ENCODE peak calls at places on chromosome 1, in seven cellular contexts. One of them, this sample, is unnamed.

GRCh38 chr1:110390096-110390495 is 730 bp downstream of the SLC16A4 start:
- DNase-seq in astrocyte of the spinal cord: peak
- DNase-seq in M059J: peak
- DNase-seq in CD4-positive, alpha-beta T cell: no peak
- DNase-seq in activated T-cell treated with anti-CD3 and anti-CD28 coated beads, Interleukin-2, amount 50 U/mL, for 72 hours: no peak
- DNase-seq in stimulated activated CD8-positive, alpha-beta memory T cell treated with anti-CD3 and anti-CD28 coated beads, Interleukin-15, amount 100 ng/mL, for 24 hours: no peak
- DNase-seq in OCI-LY7: no peak
- DNase-seq in this sample: no peak

GRCh38 chr1:175000697-175001187 is 995 bp downstream of the CACYBP start:
- DNase-seq in astrocyte of the spinal cord: no peak
- DNase-seq in M059J: peak
- DNase-seq in CD4-positive, alpha-beta T cell: no peak
- DNase-seq in activated T-cell treated with anti-CD3 and anti-CD28 coated beads, Interleukin-2, amount 50 U/mL, for 72 hours: no peak
- DNase-seq in stimulated activated CD8-positive, alpha-beta memory T cell treated with anti-CD3 and anti-CD28 coated beads, Interleukin-15, amount 100 ng/mL, for 24 hours: no peak
- DNase-seq in OCI-LY7: peak
- DNase-seq in this sample: no peak

GRCh38 chr1:9860887-9861286 is 37.1 kb upstream of the CLSTN1 start:
- DNase-seq in astrocyte of the spinal cord: no peak
- DNase-seq in M059J: no peak
- DNase-seq in CD4-positive, alpha-beta T cell: no peak
- DNase-seq in activated T-cell treated with anti-CD3 and anti-CD28 coated beads, Interleukin-2, amount 50 U/mL, for 72 hours: no peak
- DNase-seq in stimulated activated CD8-positive, alpha-beta memory T cell treated with anti-CD3 and anti-CD28 coated beads, Interleukin-15, amount 100 ng/mL, for 24 hours: no peak
- DNase-seq in OCI-LY7: no peak
- DNase-seq in this sample: no peak

GRCh38 chr1:103525114-103525606 is 339 bp upstream of the RNPC3 start:
- DNase-seq in astrocyte of the spinal cord: peak
- DNase-seq in M059J: peak
- DNase-seq in CD4-positive, alpha-beta T cell: no peak
- DNase-seq in activated T-cell treated with anti-CD3 and anti-CD28 coated beads, Interleukin-2, amount 50 U/mL, for 72 hours: no peak
- DNase-seq in stimulated activated CD8-positive, alpha-beta memory T cell treated with anti-CD3 and anti-CD28 coated beads, Interleukin-15, amount 100 ng/mL, for 24 hours: no peak
- DNase-seq in OCI-LY7: peak
- DNase-seq in this sample: no peak

GRCh38 chr1:234733427-234733826 is 123.4 kb upstream of the IRF2BP2 start:
- DNase-seq in astrocyte of the spinal cord: no peak
- DNase-seq in M059J: no peak
- DNase-seq in CD4-positive, alpha-beta T cell: no peak
- DNase-seq in activated T-cell treated with anti-CD3 and anti-CD28 coated beads, Interleukin-2, amount 50 U/mL, for 72 hours: no peak
- DNase-seq in stimulated activated CD8-positive, alpha-beta memory T cell treated with anti-CD3 and anti-CD28 coated beads, Interleukin-15, amount 100 ng/mL, for 24 hours: no peak
- DNase-seq in OCI-LY7: no peak
- DNase-seq in this sample: no peak

GRCh38 chr1:15762546-15762945 is 4.0 kb downstream of the FBLIM1 start:
- DNase-seq in astrocyte of the spinal cord: no peak
- DNase-seq in M059J: peak
- DNase-seq in CD4-positive, alpha-beta T cell: no peak
- DNase-seq in activated T-cell treated with anti-CD3 and anti-CD28 coated beads, Interleukin-2, amount 50 U/mL, for 72 hours: no peak
- DNase-seq in stimulated activated CD8-positive, alpha-beta memory T cell treated with anti-CD3 and anti-CD28 coated beads, Interleukin-15, amount 100 ng/mL, for 24 hours: no peak
- DNase-seq in OCI-LY7: no peak
- DNase-seq in this sample: no peak

GRCh38 chr1:41621791-41622190 is 137.3 kb upstream of the EDN2 start:
- DNase-seq in astrocyte of the spinal cord: no peak
- DNase-seq in M059J: no peak
- DNase-seq in CD4-positive, alpha-beta T cell: no peak
- DNase-seq in activated T-cell treated with anti-CD3 and anti-CD28 coated beads, Interleukin-2, amount 50 U/mL, for 72 hours: no peak
- DNase-seq in stimulated activated CD8-positive, alpha-beta memory T cell treated with anti-CD3 and anti-CD28 coated beads, Interleukin-15, amount 100 ng/mL, for 24 hours: no peak
- DNase-seq in OCI-LY7: no peak
- DNase-seq in this sample: no peak

GRCh38 chr1:170204121-170204520 is 58.4 kb downstream of the NTMT2 start:
- DNase-seq in astrocyte of the spinal cord: no peak
- DNase-seq in M059J: no peak
- DNase-seq in CD4-positive, alpha-beta T cell: no peak
- DNase-seq in activated T-cell treated with anti-CD3 and anti-CD28 coated beads, Interleukin-2, amount 50 U/mL, for 72 hours: no peak
- DNase-seq in stimulated activated CD8-positive, alpha-beta memory T cell treated with anti-CD3 and anti-CD28 coated beads, Interleukin-15, amount 100 ng/mL, for 24 hours: no peak
- DNase-seq in OCI-LY7: no peak
- DNase-seq in this sample: no peak

GRCh38 chr1:207838156-207839082 is 72.5 kb downstream of the CD34 start:
- DNase-seq in astrocyte of the spinal cord: no peak
- DNase-seq in M059J: peak
- DNase-seq in CD4-positive, alpha-beta T cell: no peak
- DNase-seq in activated T-cell treated with anti-CD3 and anti-CD28 coated beads, Interleukin-2, amount 50 U/mL, for 72 hours: no peak
- DNase-seq in stimulated activated CD8-positive, alpha-beta memory T cell treated with anti-CD3 and anti-CD28 coated beads, Interleukin-15, amount 100 ng/mL, for 24 hours: no peak
- DNase-seq in OCI-LY7: no peak
- DNase-seq in this sample: no peak

GRCh38 chr1:100462291-100463040 is 75.5 kb upstream of the GPR88 start:
- DNase-seq in astrocyte of the spinal cord: no peak
- DNase-seq in M059J: no peak
- DNase-seq in CD4-positive, alpha-beta T cell: no peak
- DNase-seq in activated T-cell treated with anti-CD3 and anti-CD28 coated beads, Interleukin-2, amount 50 U/mL, for 72 hours: no peak
- DNase-seq in stimulated activated CD8-positive, alpha-beta memory T cell treated with anti-CD3 and anti-CD28 coated beads, Interleukin-15, amount 100 ng/mL, for 24 hours: no peak
- DNase-seq in OCI-LY7: no peak
- DNase-seq in this sample: no peak

GRCh38 chr1:41153750-41154274 is 88.3 kb downstream of the SCMH1 start:
- DNase-seq in astrocyte of the spinal cord: no peak
- DNase-seq in M059J: no peak
- DNase-seq in CD4-positive, alpha-beta T cell: no peak
- DNase-seq in activated T-cell treated with anti-CD3 and anti-CD28 coated beads, Interleukin-2, amount 50 U/mL, for 72 hours: no peak
- DNase-seq in stimulated activated CD8-positive, alpha-beta memory T cell treated with anti-CD3 and anti-CD28 coated beads, Interleukin-15, amount 100 ng/mL, for 24 hours: no peak
- DNase-seq in OCI-LY7: no peak
- DNase-seq in this sample: no peak

GRCh38 chr1:163068716-163069115 is 445 bp upstream of the RGS4 start:
- DNase-seq in astrocyte of the spinal cord: no peak
- DNase-seq in M059J: no peak
- DNase-seq in CD4-positive, alpha-beta T cell: no peak
- DNase-seq in activated T-cell treated with anti-CD3 and anti-CD28 coated beads, Interleukin-2, amount 50 U/mL, for 72 hours: no peak
- DNase-seq in stimulated activated CD8-positive, alpha-beta memory T cell treated with anti-CD3 and anti-CD28 coated beads, Interleukin-15, amount 100 ng/mL, for 24 hours: no peak
- DNase-seq in OCI-LY7: no peak
- DNase-seq in this sample: no peak

GRCh38 chr1:1331068-1331965 is at the start of gene TAS1R3:
- DNase-seq in astrocyte of the spinal cord: no peak
- DNase-seq in M059J: peak
- DNase-seq in CD4-positive, alpha-beta T cell: no peak
- DNase-seq in activated T-cell treated with anti-CD3 and anti-CD28 coated beads, Interleukin-2, amount 50 U/mL, for 72 hours: no peak
- DNase-seq in stimulated activated CD8-positive, alpha-beta memory T cell treated with anti-CD3 and anti-CD28 coated beads, Interleukin-15, amount 100 ng/mL, for 24 hours: no peak
- DNase-seq in OCI-LY7: no peak
- DNase-seq in this sample: no peak

GRCh38 chr1:222048030-222048632 is 306.2 kb upstream of the DUSP10 start:
- DNase-seq in astrocyte of the spinal cord: peak
- DNase-seq in M059J: peak
- DNase-seq in CD4-positive, alpha-beta T cell: no peak
- DNase-seq in activated T-cell treated with anti-CD3 and anti-CD28 coated beads, Interleukin-2, amount 50 U/mL, for 72 hours: no peak
- DNase-seq in stimulated activated CD8-positive, alpha-beta memory T cell treated with anti-CD3 and anti-CD28 coated beads, Interleukin-15, amount 100 ng/mL, for 24 hours: no peak
- DNase-seq in OCI-LY7: no peak
- DNase-seq in this sample: no peak

GRCh38 chr1:218538341-218538740 is 193.2 kb downstream of the TGFB2 start:
- DNase-seq in astrocyte of the spinal cord: no peak
- DNase-seq in M059J: no peak
- DNase-seq in CD4-positive, alpha-beta T cell: no peak
- DNase-seq in activated T-cell treated with anti-CD3 and anti-CD28 coated beads, Interleukin-2, amount 50 U/mL, for 72 hours: no peak
- DNase-seq in stimulated activated CD8-positive, alpha-beta memory T cell treated with anti-CD3 and anti-CD28 coated beads, Interleukin-15, amount 100 ng/mL, for 24 hours: no peak
- DNase-seq in OCI-LY7: no peak
- DNase-seq in this sample: no peak

GRCh38 chr1:47810964-47811650 is 186.1 kb downstream of the TRABD2B start:
- DNase-seq in astrocyte of the spinal cord: no peak
- DNase-seq in M059J: no peak
- DNase-seq in CD4-positive, alpha-beta T cell: no peak
- DNase-seq in activated T-cell treated with anti-CD3 and anti-CD28 coated beads, Interleukin-2, amount 50 U/mL, for 72 hours: no peak
- DNase-seq in stimulated activated CD8-positive, alpha-beta memory T cell treated with anti-CD3 and anti-CD28 coated beads, Interleukin-15, amount 100 ng/mL, for 24 hours: no peak
- DNase-seq in OCI-LY7: no peak
- DNase-seq in this sample: no peak

GRCh38 chr1:153506831-153507413 is 28.9 kb downstream of the S100A6 start:
- DNase-seq in astrocyte of the spinal cord: peak
- DNase-seq in M059J: peak
- DNase-seq in CD4-positive, alpha-beta T cell: no peak
- DNase-seq in activated T-cell treated with anti-CD3 and anti-CD28 coated beads, Interleukin-2, amount 50 U/mL, for 72 hours: no peak
- DNase-seq in stimulated activated CD8-positive, alpha-beta memory T cell treated with anti-CD3 and anti-CD28 coated beads, Interleukin-15, amount 100 ng/mL, for 24 hours: no peak
- DNase-seq in OCI-LY7: no peak
- DNase-seq in this sample: no peak

GRCh38 chr1:59432531-59433439 is 135.9 kb downstream of the FGGY start:
- DNase-seq in astrocyte of the spinal cord: no peak
- DNase-seq in M059J: no peak
- DNase-seq in CD4-positive, alpha-beta T cell: no peak
- DNase-seq in activated T-cell treated with anti-CD3 and anti-CD28 coated beads, Interleukin-2, amount 50 U/mL, for 72 hours: peak
- DNase-seq in stimulated activated CD8-positive, alpha-beta memory T cell treated with anti-CD3 and anti-CD28 coated beads, Interleukin-15, amount 100 ng/mL, for 24 hours: no peak
- DNase-seq in OCI-LY7: no peak
- DNase-seq in this sample: no peak

GRCh38 chr1:209101106-209101505 is 482.4 kb upstream of the CAMK1G start:
- DNase-seq in astrocyte of the spinal cord: no peak
- DNase-seq in M059J: no peak
- DNase-seq in CD4-positive, alpha-beta T cell: no peak
- DNase-seq in activated T-cell treated with anti-CD3 and anti-CD28 coated beads, Interleukin-2, amount 50 U/mL, for 72 hours: no peak
- DNase-seq in stimulated activated CD8-positive, alpha-beta memory T cell treated with anti-CD3 and anti-CD28 coated beads, Interleukin-15, amount 100 ng/mL, for 24 hours: no peak
- DNase-seq in OCI-LY7: no peak
- DNase-seq in this sample: no peak

GRCh38 chr1:110951161-110951560 is 12.6 kb downstream of the LRIF1 start:
- DNase-seq in astrocyte of the spinal cord: no peak
- DNase-seq in M059J: no peak
- DNase-seq in CD4-positive, alpha-beta T cell: no peak
- DNase-seq in activated T-cell treated with anti-CD3 and anti-CD28 coated beads, Interleukin-2, amount 50 U/mL, for 72 hours: no peak
- DNase-seq in stimulated activated CD8-positive, alpha-beta memory T cell treated with anti-CD3 and anti-CD28 coated beads, Interleukin-15, amount 100 ng/mL, for 24 hours: no peak
- DNase-seq in OCI-LY7: no peak
- DNase-seq in this sample: no peak